ENCODE peak calls at places on chromosome 12, in four cellular contexts. I is psoas muscle, H is HCT116, F is fibroblast of mammary gland. M is an unnamed sample.

GRCh38 chr12:102596687-102597086 is 116.3 kb upstream of the IGF1 start:
- DNase-seq in I (no peak), H (no peak), F (no peak), M (no peak)

GRCh38 chr12:11227373-11227772 is 40.6 kb upstream of the TAS2R42 start:
- DNase-seq in I (no peak), H (no peak), F (no peak), M (no peak)

GRCh38 chr12:57627504-57628279 is 5.3 kb downstream of the B4GALNT1 start:
- DNase-seq in I (no peak), H (no peak), F (no peak), M (no peak)

GRCh38 chr12:17286874-17287273 is 680.9 kb upstream of the LMO3 start:
- DNase-seq in I (no peak), H (no peak), F (no peak), M (no peak)

GRCh38 chr12:76533331-76533730 is 26.2 kb downstream of the OSBPL8 start:
- DNase-seq in I (no peak), H (no peak), F (no peak), M (peak; percentile 55)

GRCh38 chr12:113060336-113060960 is 3.9 kb downstream of the DTX1 start:
- DNase-seq in I (no peak), H (no peak), F (no peak), M (no peak)

GRCh38 chr12:1993871-1994371 is 10.3 kb downstream of the DCP1B start:
- DNase-seq in I (no peak), H (no peak), F (peak; percentile 61), M (peak; percentile 87)

GRCh38 chr12:51884676-51885229 is 3.1 kb upstream of the ANKRD33 start:
- DNase-seq in I (no peak), H (peak; percentile 31), F (peak; percentile 84), M (no peak)

GRCh38 chr12:45122776-45123380 is 72.0 kb upstream of the DBX2 start:
- DNase-seq in I (no peak), H (peak; percentile 39), F (peak; percentile 66), M (peak; percentile 56)

GRCh38 chr12:128783129-128783574 is 40.6 kb downstream of the SLC15A4 start:
- DNase-seq in I (no peak), H (no peak), F (peak; percentile 69), M (peak; percentile 45)

GRCh38 chr12:65977384-65977783 is 153.1 kb downstream of the HMGA2 start:
- DNase-seq in I (no peak), H (no peak), F (no peak), M (no peak)

GRCh38 chr12:47268501-47269459 is 189.0 kb upstream of the AMIGO2 start:
- DNase-seq in I (no peak), H (no peak), F (no peak), M (no peak)

GRCh38 chr12:7642876-7643309 is 22.8 kb downstream of the APOBEC1 start:
- DNase-seq in I (no peak), H (peak; percentile 22), F (peak; percentile 34), M (peak; percentile 18)

GRCh38 chr12:6200266-6201198 is at the start of gene CD9:
- DNase-seq in I (peak; percentile 64), H (peak; percentile 46), F (no peak), M (no peak)

GRCh38 chr12:6198556-6198955 is 1.6 kb upstream of the CD9 start:
- DNase-seq in I (no peak), H (no peak), F (no peak), M (no peak)

GRCh38 chr12:6201199-6201608 is 1.0 kb downstream of the CD9 start:
- DNase-seq in I (peak; percentile 31), H (no peak), F (no peak), M (no peak)

GRCh38 chr12:6199211-6199530 is 1.0 kb upstream of the CD9 start:
- DNase-seq in I (no peak), H (no peak), F (no peak), M (no peak)

GRCh38 chr12:6199531-6200265 is 502 bp upstream of the CD9 start:
- DNase-seq in I (peak; percentile 49), H (no peak), F (peak; percentile 23), M (peak; percentile 53)
- H3K4me3 ChIP-seq in I (peak overlapping the region; percentile 79), H (peak overlapping the region; percentile 93), F (peak overlapping the region; percentile 37), M (peak overlapping the region; percentile 65)

GRCh38 chr12:19778822-19779221 is 339.5 kb downstream of the AEBP2 start:
- DNase-seq in I (no peak), H (no peak), F (no peak), M (peak; percentile 39)

GRCh38 chr12:19783547-19784444 is 344.5 kb downstream of the AEBP2 start:
- DNase-seq in I (no peak), H (no peak), F (no peak), M (no peak)

GRCh38 chr12:19778111-19778688 is 338.9 kb downstream of the AEBP2 start:
- DNase-seq in I (no peak), H (no peak), F (peak; percentile 64), M (peak; percentile 53)

GRCh38 chr12:19780460-19780859 is 341.2 kb downstream of the AEBP2 start:
- DNase-seq in I (no peak), H (no peak), F (no peak), M (no peak)

GRCh38 chr12:19779393-19780056 is 340.2 kb downstream of the AEBP2 start:
- DNase-seq in I (no peak), H (no peak), F (no peak), M (peak; percentile 28)
- TF ChIP-seq CTCF in I (no peak), H (no peak), F (no peak), M (peak; percentile 10)

GRCh38 chr12:4046150-4046845 is 173.1 kb upstream of the PARP11 start:
- DNase-seq in I (no peak), H (no peak), F (no peak), M (no peak)

GRCh38 chr12:4041191-4041885 is 168.1 kb upstream of the PARP11 start:
- DNase-seq in I (no peak), H (no peak), F (no peak), M (no peak)

GRCh38 chr12:4045433-4045760 is 172.2 kb upstream of the PARP11 start:
- DNase-seq in I (no peak), H (no peak), F (no peak), M (no peak)

GRCh38 chr12:4044736-4045432 is 171.7 kb upstream of the PARP11 start:
- DNase-seq in I (no peak), H (no peak), F (no peak), M (no peak)

DNA sequence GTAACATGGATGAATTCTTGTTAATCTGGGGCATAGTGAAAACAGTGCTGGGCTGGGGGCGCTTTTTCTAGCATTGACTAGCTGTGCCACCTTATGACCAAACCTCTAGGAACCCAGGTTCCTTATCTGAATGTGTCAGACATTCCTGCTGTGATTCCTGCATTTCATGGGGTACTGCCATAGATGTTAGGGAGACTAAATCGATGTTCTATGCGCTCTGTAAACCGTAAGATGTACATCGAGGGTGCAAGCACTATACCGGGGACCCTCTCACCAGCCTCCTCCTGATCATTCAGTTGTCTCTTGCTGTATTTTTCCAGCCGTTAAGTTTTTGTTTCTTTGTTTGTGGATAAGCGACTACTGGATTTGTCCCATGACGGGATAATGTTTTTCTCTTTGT is 170.9 kb upstream of the PARP11 start:
- DNase-seq in I (no peak), H (no peak), F (no peak), M (no peak)
- H3K4me3 ChIP-seq in I (no peak overlapping the region), H (no peak overlapping the region), F (no peak overlapping the region), M (no peak overlapping the region)

DNA sequence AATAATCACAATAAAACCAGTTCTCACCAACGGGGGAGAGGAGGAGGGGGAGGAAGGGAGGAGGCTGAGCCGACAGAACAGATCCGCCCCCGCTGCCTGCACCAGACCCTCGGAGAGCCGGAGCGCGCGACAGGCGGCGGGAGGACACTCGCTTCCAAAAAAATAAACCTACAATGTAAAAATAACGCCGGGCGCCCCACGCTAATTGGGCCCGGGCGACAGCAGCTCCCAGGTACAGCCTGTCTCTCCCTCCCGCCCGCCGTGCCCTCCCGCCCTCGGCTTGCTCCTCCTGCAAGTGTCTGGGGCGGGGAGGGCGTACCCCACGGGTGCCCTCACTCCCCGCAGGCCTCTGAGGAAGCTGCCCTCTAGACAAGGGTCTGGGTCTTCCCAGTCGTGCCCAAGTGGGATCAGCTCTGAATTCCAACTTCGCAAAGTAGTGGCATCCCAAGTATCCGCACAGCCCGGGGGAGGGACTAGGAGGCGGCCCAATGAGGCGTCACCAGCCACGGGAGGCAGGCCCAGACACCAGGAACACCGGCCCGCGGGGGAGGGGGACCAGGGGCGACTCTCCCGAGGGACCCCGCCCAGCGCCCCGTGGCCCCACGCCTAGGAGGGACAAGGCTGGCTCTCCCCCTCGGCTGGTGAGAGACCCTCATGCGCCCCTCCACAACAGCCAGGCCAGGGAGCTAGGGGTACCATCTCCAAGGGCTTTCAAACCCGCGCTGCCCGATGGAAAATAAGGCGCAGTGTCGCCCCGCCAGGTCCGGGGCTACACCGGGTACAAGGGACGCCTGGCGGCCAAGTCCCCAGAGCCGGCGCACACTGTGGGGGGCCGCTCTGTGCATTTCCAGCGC is 1.0 kb downstream of the NCOR2 start:
- DNase-seq in I (peak; percentile 86), H (peak; percentile 42), F (peak; percentile 63), M (peak; percentile 71)
- TF ChIP-seq CTCF in I (no peak), H (no peak), F (no peak), M (no peak)

GRCh38 chr12:9740109-9740750 is 7.3 kb upstream of the CLECL1 start:
- DNase-seq in I (no peak), H (no peak), F (no peak), M (no peak)

GRCh38 chr12:9732966-9733461 is at the start of gene CLECL1:
- DNase-seq in I (no peak), H (no peak), F (no peak), M (no peak)

GRCh38 chr12:9735601-9736000 is 2.7 kb upstream of the CLECL1 start:
- DNase-seq in I (no peak), H (no peak), F (no peak), M (no peak)

GRCh38 chr12:9741726-9742125 is 8.8 kb upstream of the CLECL1 start:
- DNase-seq in I (no peak), H (no peak), F (no peak), M (no peak)

GRCh38 chr12:9736931-9737705 is 4.2 kb upstream of the CLECL1 start:
- DNase-seq in I (no peak), H (no peak), F (no peak), M (no peak)
- H3K4me3 ChIP-seq in I (no peak overlapping the region), H (no peak overlapping the region), F (no peak overlapping the region), M (no peak overlapping the region)

DNA sequence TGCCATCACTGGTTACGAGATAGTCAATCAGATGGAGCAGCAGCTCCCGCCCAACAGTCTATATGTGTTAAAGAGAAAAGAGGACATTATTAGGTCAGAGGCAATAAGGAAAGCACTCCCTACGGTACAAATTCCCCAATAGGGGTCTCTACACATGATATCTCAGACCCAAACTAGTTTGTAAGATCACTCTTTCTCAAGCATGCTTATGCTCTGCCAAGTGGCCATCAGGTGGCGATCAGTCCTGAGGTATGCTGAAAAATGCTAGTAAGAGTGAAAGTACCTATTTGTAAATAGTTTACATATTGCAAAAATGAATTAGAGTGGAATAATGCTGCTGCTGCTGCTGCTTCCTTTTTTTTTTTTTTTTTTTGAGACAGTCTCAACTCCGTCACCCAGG is 61.1 kb downstream of the CPM start:
- DNase-seq in I (no peak), H (peak; percentile 19), F (peak; percentile 40), M (peak; percentile 77)
- TF ChIP-seq CTCF in I (no peak), H (peak; percentile 58), F (peak; percentile 33), M (peak; percentile 75)

M was measured in choroid plexus epithelial cell.